ENCODE peak calls at places on chromosomes 2 and 18, in five cellular contexts. One of them, this sample, is unnamed.

GRCh38 chr2:19674051-19675002 is 227.5 kb downstream of the TTC32 start:
- DNase-seq in Caco-2: no peak
- DNase-seq in neural progenitor cell: no peak
- DNase-seq in AG04450: no peak
- DNase-seq in CD4-positive, alpha-beta T cell: no peak
- DNase-seq in this sample: no peak

GRCh38 chr2:95348609-95349567 is 51.7 kb downstream of the KCNIP3 start:
- DNase-seq in Caco-2: no peak
- DNase-seq in neural progenitor cell: no peak
- DNase-seq in AG04450: no peak
- DNase-seq in CD4-positive, alpha-beta T cell: no peak
- DNase-seq in this sample: no peak

GRCh38 chr2:230905448-230906430 is 19.3 kb downstream of the GPR55 start:
- DNase-seq in Caco-2: peak; percentile 5
- DNase-seq in neural progenitor cell: peak; percentile 43
- DNase-seq in AG04450: no peak
- DNase-seq in CD4-positive, alpha-beta T cell: peak; percentile 82
- DNase-seq in this sample: no peak

GRCh38 chr2:130375291-130376266 is 19.7 kb downstream of the PTPN18 start:
- DNase-seq in Caco-2: no peak
- DNase-seq in neural progenitor cell: no peak
- DNase-seq in AG04450: no peak
- DNase-seq in CD4-positive, alpha-beta T cell: no peak
- DNase-seq in this sample: no peak

GRCh38 chr2:55875434-55876135 is 48.0 kb downstream of the EFEMP1 start:
- DNase-seq in Caco-2: no peak
- DNase-seq in neural progenitor cell: no peak
- DNase-seq in AG04450: no peak
- DNase-seq in CD4-positive, alpha-beta T cell: no peak
- DNase-seq in this sample: no peak

GRCh38 chr2:9641641-9642040 is 10.8 kb upstream of the YWHAQ start:
- DNase-seq in Caco-2: no peak
- DNase-seq in neural progenitor cell: no peak
- DNase-seq in AG04450: no peak
- DNase-seq in CD4-positive, alpha-beta T cell: no peak
- DNase-seq in this sample: no peak

GRCh38 chr2:85933753-85934594 is 45.2 kb upstream of the ST3GAL5 start:
- DNase-seq in Caco-2: peak; percentile 18
- DNase-seq in neural progenitor cell: no peak
- DNase-seq in AG04450: no peak
- DNase-seq in CD4-positive, alpha-beta T cell: no peak
- DNase-seq in this sample: no peak

GRCh38 chr2:183564726-183565125 is 440.5 kb downstream of the NUP35 start:
- DNase-seq in Caco-2: no peak
- DNase-seq in neural progenitor cell: no peak
- DNase-seq in AG04450: no peak
- DNase-seq in CD4-positive, alpha-beta T cell: no peak
- DNase-seq in this sample: no peak

GRCh38 chr18:45806226-45806625 is 19.2 kb upstream of the SIGLEC15 start:
- DNase-seq in Caco-2: no peak
- DNase-seq in neural progenitor cell: no peak
- DNase-seq in AG04450: no peak
- DNase-seq in CD4-positive, alpha-beta T cell: no peak
- DNase-seq in this sample: no peak

GRCh38 chr2:15107137-15107536 is 454.0 kb downstream of the NBAS start:
- DNase-seq in Caco-2: no peak
- DNase-seq in neural progenitor cell: no peak
- DNase-seq in AG04450: no peak
- DNase-seq in CD4-positive, alpha-beta T cell: no peak
- DNase-seq in this sample: no peak

GRCh38 chr2:207473203-207473865 is 56.4 kb upstream of the CREB1 start:
- DNase-seq in Caco-2: no peak
- DNase-seq in neural progenitor cell: peak; percentile 79
- DNase-seq in AG04450: peak; percentile 65
- DNase-seq in CD4-positive, alpha-beta T cell: no peak
- DNase-seq in this sample: no peak

GRCh38 chr2:68391099-68391498 is 26.0 kb downstream of the PLEK start:
- DNase-seq in Caco-2: no peak
- DNase-seq in neural progenitor cell: no peak
- DNase-seq in AG04450: no peak
- DNase-seq in CD4-positive, alpha-beta T cell: no peak
- DNase-seq in this sample: no peak

GRCh38 chr2:233075966-233076339 is 15.8 kb downstream of the INPP5D start:
- DNase-seq in Caco-2: no peak
- DNase-seq in neural progenitor cell: no peak
- DNase-seq in AG04450: no peak
- DNase-seq in CD4-positive, alpha-beta T cell: no peak
- DNase-seq in this sample: no peak

GRCh38 chr2:73908689-73909652 is 16.2 kb downstream of the ACTG2 start:
- DNase-seq in Caco-2: no peak
- DNase-seq in neural progenitor cell: no peak
- DNase-seq in AG04450: no peak
- DNase-seq in CD4-positive, alpha-beta T cell: no peak
- DNase-seq in this sample: peak; percentile 82

GRCh38 chr2:163123526-163123925 is 285.0 kb upstream of the KCNH7 start:
- DNase-seq in Caco-2: no peak
- DNase-seq in neural progenitor cell: no peak
- DNase-seq in AG04450: no peak
- DNase-seq in CD4-positive, alpha-beta T cell: no peak
- DNase-seq in this sample: no peak

GRCh38 chr2:84873350-84873749 is 7.5 kb downstream of the TRABD2A start:
- DNase-seq in Caco-2: no peak
- DNase-seq in neural progenitor cell: no peak
- DNase-seq in AG04450: no peak
- DNase-seq in CD4-positive, alpha-beta T cell: no peak
- DNase-seq in this sample: no peak

GRCh38 chr2:237720962-237721361 is 77.6 kb upstream of the RBM44 start:
- DNase-seq in Caco-2: no peak
- DNase-seq in neural progenitor cell: no peak
- DNase-seq in AG04450: no peak
- DNase-seq in CD4-positive, alpha-beta T cell: no peak
- DNase-seq in this sample: peak; percentile 91

GRCh38 chr2:16553222-16553621 is 112.4 kb downstream of the CYRIA start:
- DNase-seq in Caco-2: peak; percentile 61
- DNase-seq in neural progenitor cell: peak; percentile 73
- DNase-seq in AG04450: no peak
- DNase-seq in CD4-positive, alpha-beta T cell: no peak
- DNase-seq in this sample: peak; percentile 12

GRCh38 chr2:233982421-233983121 is 65.4 kb downstream of the TRPM8 start:
- DNase-seq in Caco-2: no peak
- DNase-seq in neural progenitor cell: no peak
- DNase-seq in AG04450: peak; percentile 84
- DNase-seq in CD4-positive, alpha-beta T cell: no peak
- DNase-seq in this sample: peak; percentile 90

GRCh38 chr18:6145645-6146308 is 250.5 kb upstream of the TMEM200C start:
- DNase-seq in Caco-2: no peak
- DNase-seq in neural progenitor cell: no peak
- DNase-seq in AG04450: no peak
- DNase-seq in CD4-positive, alpha-beta T cell: no peak
- DNase-seq in this sample: no peak

GRCh38 chr2:235793163-235793752 is 299.4 kb downstream of the AGAP1 start:
- DNase-seq in Caco-2: peak; percentile 14
- DNase-seq in neural progenitor cell: peak; percentile 42
- DNase-seq in AG04450: no peak
- DNase-seq in CD4-positive, alpha-beta T cell: no peak
- DNase-seq in this sample: no peak
- TF ChIP-seq CTCF in Caco-2: peak; percentile 15
- TF ChIP-seq CTCF in neural progenitor cell: peak; percentile 53
- TF ChIP-seq CTCF in AG04450: peak; percentile 40
- TF ChIP-seq CTCF in CD4-positive, alpha-beta T cell: no peak
- TF ChIP-seq CTCF in this sample: peak; percentile 66

DNA sequence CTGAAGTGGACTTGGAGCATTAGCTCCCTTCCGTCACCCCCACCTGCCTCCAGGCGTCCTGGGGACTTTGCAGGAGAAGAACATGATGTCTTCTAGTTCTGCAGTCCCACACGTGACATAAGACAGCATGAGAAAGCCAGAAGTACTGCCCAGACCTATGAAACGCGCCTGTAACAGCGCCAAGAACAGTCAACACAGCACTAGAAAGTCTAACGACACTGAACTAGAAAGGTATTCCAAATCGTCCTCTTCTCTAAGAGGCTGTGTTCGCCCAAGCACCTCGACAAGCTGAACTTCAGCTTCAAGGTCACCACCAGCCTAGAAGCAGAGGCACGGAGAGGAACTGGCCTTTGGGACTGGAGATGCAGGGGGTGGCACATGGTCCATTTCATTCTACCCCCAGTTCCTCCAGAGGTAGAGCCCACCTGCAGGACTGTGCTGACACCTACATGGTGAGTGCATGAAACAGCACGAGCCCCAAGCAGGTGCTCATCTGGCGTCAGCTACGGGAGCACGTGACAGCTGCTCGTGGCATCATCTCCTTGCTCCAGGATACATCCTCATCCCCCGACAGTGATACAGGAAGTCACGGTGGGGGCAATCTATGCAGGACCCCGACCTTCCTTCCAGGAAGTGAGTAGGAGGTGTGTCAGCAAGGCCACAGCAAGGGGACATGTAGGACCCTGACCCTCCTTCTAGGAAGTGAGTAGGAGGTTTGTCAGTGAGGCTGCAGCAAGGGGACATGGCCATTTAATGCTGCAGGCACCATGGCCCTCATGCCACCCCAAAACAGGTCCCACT is 3.7 kb downstream of the HDAC4 start:
- DNase-seq in Caco-2: no peak
- DNase-seq in neural progenitor cell: no peak
- DNase-seq in AG04450: no peak
- DNase-seq in CD4-positive, alpha-beta T cell: peak; percentile 54
- DNase-seq in this sample: no peak
- TF ChIP-seq CTCF in Caco-2: no peak
- TF ChIP-seq CTCF in neural progenitor cell: no peak
- TF ChIP-seq CTCF in AG04450: no peak
- TF ChIP-seq CTCF in CD4-positive, alpha-beta T cell: peak; percentile 64
- TF ChIP-seq CTCF in this sample: peak; percentile 37

GRCh38 chr2:64923385-64923710 is 65.9 kb upstream of the SLC1A4 start:
- DNase-seq in Caco-2: no peak
- DNase-seq in neural progenitor cell: peak; percentile 9
- DNase-seq in AG04450: no peak
- DNase-seq in CD4-positive, alpha-beta T cell: no peak
- DNase-seq in this sample: no peak

GRCh38 chr2:64918220-64918886 is 70.8 kb upstream of the SLC1A4 start:
- DNase-seq in Caco-2: no peak
- DNase-seq in neural progenitor cell: no peak
- DNase-seq in AG04450: no peak
- DNase-seq in CD4-positive, alpha-beta T cell: no peak
- DNase-seq in this sample: no peak

GRCh38 chr2:64919261-64919660 is 69.9 kb upstream of the SLC1A4 start:
- DNase-seq in Caco-2: no peak
- DNase-seq in neural progenitor cell: no peak
- DNase-seq in AG04450: no peak
- DNase-seq in CD4-positive, alpha-beta T cell: no peak
- DNase-seq in this sample: no peak

GRCh38 chr2:64924178-64924934 is 64.8 kb upstream of the SLC1A4 start:
- DNase-seq in Caco-2: no peak
- DNase-seq in neural progenitor cell: no peak
- DNase-seq in AG04450: no peak
- DNase-seq in CD4-positive, alpha-beta T cell: no peak
- DNase-seq in this sample: no peak

GRCh38 chr2:64922482-64923384 is 66.5 kb upstream of the SLC1A4 start:
- DNase-seq in Caco-2: no peak
- DNase-seq in neural progenitor cell: peak; percentile 18
- DNase-seq in AG04450: no peak
- DNase-seq in CD4-positive, alpha-beta T cell: no peak
- DNase-seq in this sample: no peak
- TF ChIP-seq CTCF in Caco-2: no peak
- TF ChIP-seq CTCF in neural progenitor cell: peak; percentile 35
- TF ChIP-seq CTCF in AG04450: no peak
- TF ChIP-seq CTCF in CD4-positive, alpha-beta T cell: no peak
- TF ChIP-seq CTCF in this sample: no peak

GRCh38 chr2:219253753-219254589 is at the start of gene TUBA4A:
- DNase-seq in Caco-2: peak; percentile 89
- DNase-seq in neural progenitor cell: peak; percentile 86
- DNase-seq in AG04450: no peak
- DNase-seq in CD4-positive, alpha-beta T cell: peak; percentile 93
- DNase-seq in this sample: no peak
- TF ChIP-seq CTCF in Caco-2: no peak
- TF ChIP-seq CTCF in neural progenitor cell: no peak
- TF ChIP-seq CTCF in AG04450: no peak
- TF ChIP-seq CTCF in CD4-positive, alpha-beta T cell: no peak
- TF ChIP-seq CTCF in this sample: no peak

DNA sequence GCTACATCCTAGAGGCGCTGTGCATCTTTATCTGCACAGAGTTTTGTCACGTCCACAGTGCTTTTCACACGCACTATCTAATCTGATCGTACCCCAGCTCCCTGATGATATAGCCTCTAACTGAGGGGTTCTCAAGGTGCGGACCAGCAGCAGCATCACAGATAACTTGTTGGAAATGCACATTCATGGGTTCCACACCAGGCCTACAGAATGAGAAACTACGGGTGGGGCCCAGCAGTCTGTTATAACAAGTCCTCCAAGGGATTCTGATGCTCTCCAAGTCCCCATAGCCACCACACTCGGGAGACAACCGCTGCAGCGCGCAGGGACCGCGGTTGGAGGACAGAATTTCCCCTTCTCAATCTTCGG is 759 bp upstream of the BZW1 start:
- DNase-seq in Caco-2: no peak
- DNase-seq in neural progenitor cell: no peak
- DNase-seq in AG04450: no peak
- DNase-seq in CD4-positive, alpha-beta T cell: no peak
- DNase-seq in this sample: no peak
- TF ChIP-seq CTCF in Caco-2: no peak
- TF ChIP-seq CTCF in neural progenitor cell: no peak
- TF ChIP-seq CTCF in AG04450: no peak
- TF ChIP-seq CTCF in CD4-positive, alpha-beta T cell: no peak
- TF ChIP-seq CTCF in this sample: no peak

GRCh38 chr2:10900216-10901109 is 11.3 kb upstream of the KCNF1 start:
- DNase-seq in Caco-2: peak; percentile 81
- DNase-seq in neural progenitor cell: no peak
- DNase-seq in AG04450: no peak
- DNase-seq in CD4-positive, alpha-beta T cell: peak; percentile 24
- DNase-seq in this sample: no peak
- TF ChIP-seq CTCF in Caco-2: peak; percentile 60
- TF ChIP-seq CTCF in neural progenitor cell: peak; percentile 29
- TF ChIP-seq CTCF in AG04450: peak; percentile 47
- TF ChIP-seq CTCF in CD4-positive, alpha-beta T cell: no peak
- TF ChIP-seq CTCF in this sample: peak; percentile 29

GRCh38 chr2:126658910-126659613 is 3.1 kb downstream of the GYPC start:
- DNase-seq in Caco-2: no peak
- DNase-seq in neural progenitor cell: no peak
- DNase-seq in AG04450: peak; percentile 26
- DNase-seq in CD4-positive, alpha-beta T cell: peak; percentile 55
- DNase-seq in this sample: no peak
- TF ChIP-seq CTCF in Caco-2: no peak
- TF ChIP-seq CTCF in neural progenitor cell: no peak
- TF ChIP-seq CTCF in AG04450: no peak
- TF ChIP-seq CTCF in CD4-positive, alpha-beta T cell: no peak
- TF ChIP-seq CTCF in this sample: no peak

GRCh38 chr2:83817511-83817910 is 641.6 kb downstream of the SUCLG1 start:
- DNase-seq in Caco-2: no peak
- DNase-seq in neural progenitor cell: peak; percentile 10
- DNase-seq in AG04450: no peak
- DNase-seq in CD4-positive, alpha-beta T cell: no peak
- DNase-seq in this sample: no peak
- TF ChIP-seq CTCF in Caco-2: no peak
- TF ChIP-seq CTCF in neural progenitor cell: peak; percentile 58
- TF ChIP-seq CTCF in AG04450: no peak
- TF ChIP-seq CTCF in CD4-positive, alpha-beta T cell: no peak
- TF ChIP-seq CTCF in this sample: no peak

GRCh38 chr18:36899289-36899688 is 70.4 kb downstream of the KIAA1328 start:
- DNase-seq in Caco-2: peak; percentile 0
- DNase-seq in neural progenitor cell: peak; percentile 31
- DNase-seq in AG04450: no peak
- DNase-seq in CD4-positive, alpha-beta T cell: no peak
- DNase-seq in this sample: no peak
- TF ChIP-seq CTCF in Caco-2: no peak
- TF ChIP-seq CTCF in neural progenitor cell: peak; percentile 56
- TF ChIP-seq CTCF in AG04450: no peak
- TF ChIP-seq CTCF in CD4-positive, alpha-beta T cell: no peak
- TF ChIP-seq CTCF in this sample: peak; percentile 14